ENCODE peak calls at places on chromosomes 12 and 14, in ten cellular contexts. D, Y, O, A, R, G, E, C, V and J are unnamed samples.

GRCh38 chr14:22291406-22291805 is 297.6 kb downstream of the DAD1 start:
- DNase-seq in A (no peak), O (no peak), E (no peak), Y (no peak), D (no peak), R (no peak), C (no peak), G (no peak), V (no peak), J (no peak)

GRCh38 chr14:63717704-63718103 is 10.2 kb downstream of the SGPP1 start:
- DNase-seq in D (no peak), V (no peak), A (peak; percentile 64), E (peak; percentile 63), O (no peak), Y (no peak), G (no peak), R (no peak), C (no peak), J (no peak)

GRCh38 chr12:84174115-84174514 is 738.5 kb downstream of the SLC6A15 start:
- DNase-seq in C (no peak), V (no peak), A (no peak), O (no peak), D (no peak), G (no peak), E (no peak), R (no peak), Y (no peak), J (no peak)

GRCh38 chr12:9344540-9344939 is 136.3 kb upstream of the PZP start:
- DNase-seq in V (no peak), E (no peak), Y (no peak), A (no peak), R (no peak), O (no peak), C (no peak), G (no peak), D (no peak), J (no peak)

GRCh38 chr12:79566452-79566851 is 124.3 kb downstream of the PAWR start:
- DNase-seq in Y (no peak), R (no peak), A (no peak), D (no peak), C (no peak), E (peak; percentile 12), G (no peak), V (no peak), O (peak; percentile 39), J (no peak)

GRCh38 chr12:125610971-125611370 is 545.7 kb downstream of the AACS start:
- DNase-seq in V (no peak), Y (no peak), O (no peak), C (no peak), A (no peak), R (no peak), G (no peak), E (no peak), D (no peak), J (no peak)

GRCh38 chr14:104245075-104245474 is 106.7 kb downstream of the KIF26A start:
- DNase-seq in Y (no peak), C (no peak), O (no peak), A (no peak), D (no peak), V (no peak), E (no peak), G (no peak), R (no peak), J (no peak)

GRCh38 chr12:53989227-53990113 is 4.5 kb downstream of the HOXC10 start:
- DNase-seq in G (no peak), C (no peak), R (no peak), D (no peak), V (peak; percentile 39), Y (no peak), A (peak; percentile 70), O (peak; percentile 55), E (peak; percentile 83), J (no peak)

GRCh38 chr12:54725233-54725843 is 77.2 kb upstream of the DCD start:
- DNase-seq in O (peak; percentile 23), C (no peak), D (no peak), V (no peak), G (no peak), Y (no peak), R (no peak), E (peak; percentile 55), A (peak; percentile 10), J (no peak)

GRCh38 chr14:104289485-104289884 is 151.1 kb downstream of the KIF26A start:
- DNase-seq in R (no peak), V (no peak), G (no peak), O (no peak), E (no peak), D (peak; percentile 5), C (peak; percentile 7), Y (no peak), A (no peak), J (no peak)

GRCh38 chr14:61562321-61563161 is 132.8 kb upstream of the HIF1A start:
- DNase-seq in C (no peak), R (no peak), V (peak; percentile 23), G (no peak), A (peak; percentile 100), Y (no peak), E (peak; percentile 20), O (peak; percentile 63), D (no peak), J (peak; percentile 45)

GRCh38 chr12:47863985-47864384 is 40.8 kb downstream of the VDR start:
- DNase-seq in A (no peak), R (no peak), D (no peak), Y (no peak), O (no peak), E (no peak), C (no peak), G (no peak), V (no peak), J (no peak)

GRCh38 chr12:14884458-14884878 is 1.2 kb downstream of the MGP start:
- DNase-seq in D (peak; percentile 44), G (peak; percentile 32), C (peak; percentile 91), O (peak; percentile 70), R (peak; percentile 71), A (peak; percentile 2), Y (peak; percentile 81), E (peak; percentile 88), V (peak; percentile 69), J (peak; percentile 9)

GRCh38 chr12:90970471-90970870 is 15.5 kb upstream of the CCER1 start:
- DNase-seq in D (no peak), G (no peak), E (no peak), O (peak; percentile 30), C (no peak), R (no peak), Y (no peak), V (no peak), A (no peak), J (no peak)

GRCh38 chr14:20356422-20356821 is 13.0 kb downstream of the PARP2 start:
- DNase-seq in A (no peak), G (no peak), Y (no peak), V (no peak), D (no peak), E (no peak), O (no peak), R (no peak), C (no peak), J (no peak)

GRCh38 chr12:110744697-110745264 is 2.1 kb upstream of the PPP1CC start:
- DNase-seq in R (no peak), C (no peak), E (no peak), O (peak; percentile 82), Y (no peak), A (no peak), D (no peak), G (no peak), V (no peak), J (no peak)

GRCh38 chr12:29844667-29845066 is 60.9 kb upstream of the TMTC1 start:
- DNase-seq in G (no peak), D (no peak), C (no peak), R (no peak), E (no peak), A (no peak), V (no peak), Y (no peak), O (no peak), J (no peak)

GRCh38 chr12:119914666-119915065 is 37.5 kb upstream of the CIT start:
- DNase-seq in O (no peak), R (no peak), E (no peak), C (no peak), G (no peak), V (no peak), A (no peak), Y (no peak), D (no peak), J (no peak)

GRCh38 chr14:75752907-75753594 is 92.0 kb downstream of the TTLL5 start:
- DNase-seq in G (no peak), R (no peak), D (no peak), V (no peak), O (no peak), C (no peak), Y (no peak), E (no peak), A (no peak), J (no peak)

GRCh38 chr12:93738199-93739058 is 61.3 kb downstream of the CRADD start:
- DNase-seq in E (peak; percentile 50), O (no peak), Y (peak; percentile 26), A (no peak), R (no peak), C (no peak), D (no peak), V (no peak), G (no peak), J (no peak)

GRCh38 chr12:129971721-129972120 is 67.9 kb upstream of the TMEM132D start:
- DNase-seq in G (no peak), Y (no peak), V (no peak), A (no peak), R (no peak), C (no peak), D (no peak), E (no peak), O (no peak), J (no peak)

GRCh38 chr14:39366460-39367386 is 65.5 kb downstream of the FBXO33 start:
- DNase-seq in A (no peak), O (no peak), G (no peak), E (no peak), Y (no peak), D (no peak), V (no peak), C (no peak), R (no peak), J (no peak)

GRCh38 chr12:7369274-7369729 is 65.4 kb downstream of the ACSM4 start:
- DNase-seq in C (peak; percentile 44), R (no peak), O (peak; percentile 74), E (no peak), V (no peak), Y (no peak), A (no peak), D (no peak), G (no peak), J (no peak)

GRCh38 chr14:21923820-21924219 is 250.2 kb upstream of the OR4E1 start:
- DNase-seq in A (no peak), O (no peak), Y (no peak), E (no peak), D (no peak), V (no peak), C (no peak), R (no peak), G (no peak), J (peak; percentile 36)

GRCh38 chr12:5910790-5911548 is 34.1 kb downstream of the ANO2 start:
- DNase-seq in R (no peak), V (no peak), O (no peak), C (no peak), G (no peak), Y (no peak), D (no peak), A (no peak), E (no peak), J (no peak)

GRCh38 chr12:18250313-18250916 is 10.9 kb upstream of the PIK3C2G start:
- DNase-seq in Y (no peak), E (peak; percentile 85), O (peak; percentile 56), A (peak; percentile 10), D (no peak), R (no peak), C (no peak), V (no peak), G (no peak), J (no peak)

GRCh38 chr12:67069451-67070306 is 199.5 kb upstream of the CAND1 start:
- DNase-seq in V (peak; percentile 49), A (peak; percentile 10), E (no peak), D (peak; percentile 37), O (peak; percentile 75), R (no peak), C (peak; percentile 38), Y (peak; percentile 44), G (peak; percentile 11), J (peak; percentile 15)

GRCh38 chr14:68598621-68599447 is 194.0 kb downstream of the ZFP36L1 start:
- DNase-seq in Y (peak; percentile 59), D (no peak), R (peak; percentile 21), O (peak; percentile 70), V (no peak), E (no peak), A (peak; percentile 94), C (peak; percentile 81), G (no peak), J (no peak)